ENCODE peak calls at places on chromosomes 4 and X, in ten cellular contexts. One of them, this sample, is unnamed.

GRCh38 chrX:23269923-23270322 is 64.7 kb upstream of the PTCHD1 start:
- DNase-seq in H9: no peak
- DNase-seq in GM12865: no peak
- DNase-seq in tibial nerve: no peak
- DNase-seq in uterus: no peak
- DNase-seq in WERI-Rb-1: no peak
- DNase-seq in stomach: no peak
- DNase-seq in fibroblast of pulmonary artery: no peak
- DNase-seq in WTC11: no peak
- DNase-seq in suprapubic skin: no peak
- DNase-seq in this sample: no peak

GRCh38 chrX:24306430-24306829 is 7.4 kb downstream of the SUPT20HL2 start:
- DNase-seq in H9: peak; percentile 56
- DNase-seq in GM12865: peak; percentile 5
- DNase-seq in tibial nerve: no peak
- DNase-seq in uterus: no peak
- DNase-seq in WERI-Rb-1: no peak
- DNase-seq in stomach: no peak
- DNase-seq in fibroblast of pulmonary artery: peak; percentile 0
- DNase-seq in WTC11: no peak
- DNase-seq in suprapubic skin: no peak
- DNase-seq in this sample: no peak

GRCh38 chr4:52635130-52635529 is 24.0 kb downstream of the USP46 start:
- DNase-seq in H9: no peak
- DNase-seq in GM12865: no peak
- DNase-seq in tibial nerve: no peak
- DNase-seq in uterus: no peak
- DNase-seq in WERI-Rb-1: no peak
- DNase-seq in stomach: no peak
- DNase-seq in fibroblast of pulmonary artery: no peak
- DNase-seq in WTC11: no peak
- DNase-seq in suprapubic skin: no peak
- DNase-seq in this sample: no peak

GRCh38 chrX:9352243-9352642 is 112.6 kb upstream of the TBL1X start:
- DNase-seq in H9: no peak
- DNase-seq in GM12865: peak; percentile 66
- DNase-seq in tibial nerve: no peak
- DNase-seq in uterus: no peak
- DNase-seq in WERI-Rb-1: no peak
- DNase-seq in stomach: no peak
- DNase-seq in fibroblast of pulmonary artery: no peak
- DNase-seq in WTC11: no peak
- DNase-seq in suprapubic skin: no peak
- DNase-seq in this sample: no peak

GRCh38 chr4:73127839-73128448 is 58.4 kb upstream of the COX18 start:
- DNase-seq in H9: no peak
- DNase-seq in GM12865: peak; percentile 18
- DNase-seq in tibial nerve: no peak
- DNase-seq in uterus: no peak
- DNase-seq in WERI-Rb-1: peak; percentile 16
- DNase-seq in stomach: no peak
- DNase-seq in fibroblast of pulmonary artery: peak; percentile 34
- DNase-seq in WTC11: peak; percentile 10
- DNase-seq in suprapubic skin: no peak
- DNase-seq in this sample: no peak

GRCh38 chr4:54277691-54278090 is 48.6 kb downstream of the PDGFRA start:
- DNase-seq in H9: no peak
- DNase-seq in GM12865: peak; percentile 70
- DNase-seq in tibial nerve: no peak
- DNase-seq in uterus: peak; percentile 28
- DNase-seq in WERI-Rb-1: no peak
- DNase-seq in stomach: no peak
- DNase-seq in fibroblast of pulmonary artery: peak; percentile 82
- DNase-seq in WTC11: no peak
- DNase-seq in suprapubic skin: no peak
- DNase-seq in this sample: no peak

GRCh38 chrX:111180750-111181240 is 84.8 kb downstream of the PAK3 start:
- DNase-seq in H9: no peak
- DNase-seq in GM12865: no peak
- DNase-seq in tibial nerve: no peak
- DNase-seq in uterus: peak; percentile 21
- DNase-seq in WERI-Rb-1: no peak
- DNase-seq in stomach: no peak
- DNase-seq in fibroblast of pulmonary artery: no peak
- DNase-seq in WTC11: no peak
- DNase-seq in suprapubic skin: no peak
- DNase-seq in this sample: no peak

GRCh38 chrX:153726286-153727107 is 1.8 kb downstream of the ABCD1 start:
- DNase-seq in H9: peak; percentile 82
- DNase-seq in GM12865: peak; percentile 88
- DNase-seq in tibial nerve: peak; percentile 24
- DNase-seq in uterus: peak; percentile 46
- DNase-seq in WERI-Rb-1: peak; percentile 90
- DNase-seq in stomach: peak; percentile 55
- DNase-seq in fibroblast of pulmonary artery: peak; percentile 34
- DNase-seq in WTC11: peak; percentile 82
- DNase-seq in suprapubic skin: no peak
- DNase-seq in this sample: no peak

GRCh38 chr4:1177274-1178141 is 5.1 kb upstream of the SPON2 start:
- DNase-seq in H9: no peak
- DNase-seq in GM12865: no peak
- DNase-seq in tibial nerve: no peak
- DNase-seq in uterus: no peak
- DNase-seq in WERI-Rb-1: peak; percentile 53
- DNase-seq in stomach: peak; percentile 66
- DNase-seq in fibroblast of pulmonary artery: no peak
- DNase-seq in WTC11: no peak
- DNase-seq in suprapubic skin: no peak
- DNase-seq in this sample: no peak

GRCh38 chr4:71074452-71075299 is 81.2 kb downstream of the DCK start:
- DNase-seq in H9: no peak
- DNase-seq in GM12865: no peak
- DNase-seq in tibial nerve: no peak
- DNase-seq in uterus: no peak
- DNase-seq in WERI-Rb-1: no peak
- DNase-seq in stomach: peak; percentile 41
- DNase-seq in fibroblast of pulmonary artery: no peak
- DNase-seq in WTC11: no peak
- DNase-seq in suprapubic skin: no peak
- DNase-seq in this sample: no peak

GRCh38 chr4:168498259-168498658 is 1.4 kb downstream of the PALLD start:
- DNase-seq in H9: no peak
- DNase-seq in GM12865: no peak
- DNase-seq in tibial nerve: no peak
- DNase-seq in uterus: no peak
- DNase-seq in WERI-Rb-1: no peak
- DNase-seq in stomach: no peak
- DNase-seq in fibroblast of pulmonary artery: peak; percentile 14
- DNase-seq in WTC11: no peak
- DNase-seq in suprapubic skin: no peak
- DNase-seq in this sample: no peak

GRCh38 chrX:21658152-21658737 is at the start of gene KLHL34:
- DNase-seq in H9: no peak
- DNase-seq in GM12865: no peak
- DNase-seq in tibial nerve: no peak
- DNase-seq in uterus: no peak
- DNase-seq in WERI-Rb-1: no peak
- DNase-seq in stomach: no peak
- DNase-seq in fibroblast of pulmonary artery: no peak
- DNase-seq in WTC11: peak; percentile 35
- DNase-seq in suprapubic skin: no peak
- DNase-seq in this sample: no peak

GRCh38 chr4:121070696-121071639 is 1.4 kb downstream of the NDNF start:
- DNase-seq in H9: peak; percentile 79
- DNase-seq in GM12865: no peak
- DNase-seq in tibial nerve: peak; percentile 15
- DNase-seq in uterus: no peak
- DNase-seq in WERI-Rb-1: peak; percentile 84
- DNase-seq in stomach: no peak
- DNase-seq in fibroblast of pulmonary artery: peak; percentile 62
- DNase-seq in WTC11: peak; percentile 77
- DNase-seq in suprapubic skin: peak; percentile 82
- DNase-seq in this sample: no peak
- TF ChIP-seq CTCF in H9: peak; percentile 57
- TF ChIP-seq CTCF in GM12865: peak; percentile 8
- TF ChIP-seq CTCF in tibial nerve: peak; percentile 10
- TF ChIP-seq CTCF in uterus: no peak
- TF ChIP-seq CTCF in WERI-Rb-1: peak; percentile 64
- TF ChIP-seq CTCF in stomach: peak; percentile 5
- TF ChIP-seq CTCF in fibroblast of pulmonary artery: peak; percentile 55
- TF ChIP-seq CTCF in WTC11: no peak
- TF ChIP-seq CTCF in suprapubic skin: no peak
- TF ChIP-seq CTCF in this sample: no peak

DNA sequence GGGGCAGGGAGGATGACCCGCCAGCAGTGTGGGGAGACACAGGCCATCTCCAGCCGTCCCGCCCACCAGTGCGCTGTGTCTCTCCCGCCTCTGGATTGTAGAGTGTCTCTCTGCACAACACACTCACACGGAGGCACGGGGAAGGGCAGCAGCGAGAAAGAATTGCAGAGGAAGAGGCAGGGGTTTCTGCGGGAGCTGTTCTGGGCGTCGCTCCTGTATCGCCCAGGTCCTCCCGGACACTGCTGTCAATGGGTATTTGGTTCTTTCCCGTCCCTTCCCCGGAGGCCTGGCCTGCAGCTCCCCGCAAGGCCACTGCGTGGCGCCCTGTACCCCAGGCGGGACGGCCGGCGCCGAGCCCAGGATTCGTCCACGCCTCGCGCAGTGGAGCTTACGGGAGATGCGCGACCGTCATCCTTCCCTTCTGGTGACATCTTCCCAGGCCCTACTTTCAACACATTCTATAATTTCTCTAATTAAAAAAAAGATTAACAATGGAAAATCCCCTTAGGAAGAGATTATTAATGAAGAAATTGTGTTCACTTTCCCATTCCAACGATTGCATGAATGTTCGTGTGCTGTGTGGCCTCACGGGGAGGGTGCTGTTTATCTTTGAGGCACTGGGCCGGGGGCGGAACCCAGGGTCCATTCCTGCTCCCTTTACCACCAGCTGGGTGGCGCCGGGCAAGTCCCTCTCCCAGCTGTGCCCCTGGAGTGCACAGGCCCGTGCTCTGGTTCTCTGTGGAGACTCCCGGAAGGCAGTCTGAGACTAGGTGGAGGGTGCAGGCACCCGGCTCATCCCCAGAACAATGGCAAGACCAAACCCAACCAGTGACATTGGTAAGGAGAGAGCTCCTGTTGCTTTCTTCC is 95.7 kb downstream of the CPZ start:
- DNase-seq in H9: peak; percentile 79
- DNase-seq in GM12865: no peak
- DNase-seq in tibial nerve: peak; percentile 1
- DNase-seq in uterus: no peak
- DNase-seq in WERI-Rb-1: peak; percentile 79
- DNase-seq in stomach: no peak
- DNase-seq in fibroblast of pulmonary artery: peak; percentile 12
- DNase-seq in WTC11: peak; percentile 89
- DNase-seq in suprapubic skin: no peak
- DNase-seq in this sample: no peak
- TF ChIP-seq CTCF in H9: peak; percentile 99
- TF ChIP-seq CTCF in GM12865: peak; percentile 33
- TF ChIP-seq CTCF in tibial nerve: no peak
- TF ChIP-seq CTCF in uterus: no peak
- TF ChIP-seq CTCF in WERI-Rb-1: peak; percentile 99
- TF ChIP-seq CTCF in stomach: no peak
- TF ChIP-seq CTCF in fibroblast of pulmonary artery: peak; percentile 48
- TF ChIP-seq CTCF in WTC11: peak; percentile 86
- TF ChIP-seq CTCF in suprapubic skin: no peak
- TF ChIP-seq CTCF in this sample: peak; percentile 58

DNA sequence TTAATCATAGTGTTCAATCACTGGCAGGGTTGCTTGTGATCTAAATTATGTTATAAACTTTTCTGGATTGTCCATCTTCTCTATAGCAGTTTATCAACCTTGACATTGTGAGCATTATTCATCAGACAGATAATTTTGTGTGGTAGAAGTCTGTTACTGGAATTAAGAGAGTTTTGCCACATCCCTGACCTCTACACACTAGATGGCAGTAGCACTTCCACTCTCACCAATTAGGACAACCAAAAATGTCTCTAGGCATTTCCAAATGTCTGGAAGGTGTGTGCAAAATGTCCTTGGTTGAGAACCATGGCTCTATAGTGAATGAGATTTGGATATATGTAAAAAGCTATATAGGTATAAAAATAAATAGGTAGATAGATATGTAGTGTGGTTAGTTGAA is 324.1 kb upstream of the FAM47C start:
- DNase-seq in H9: no peak
- DNase-seq in GM12865: no peak
- DNase-seq in tibial nerve: no peak
- DNase-seq in uterus: no peak
- DNase-seq in WERI-Rb-1: no peak
- DNase-seq in stomach: no peak
- DNase-seq in fibroblast of pulmonary artery: no peak
- DNase-seq in WTC11: no peak
- DNase-seq in suprapubic skin: no peak
- DNase-seq in this sample: no peak
- TF ChIP-seq CTCF in H9: peak; percentile 52
- TF ChIP-seq CTCF in GM12865: no peak
- TF ChIP-seq CTCF in tibial nerve: no peak
- TF ChIP-seq CTCF in uterus: no peak
- TF ChIP-seq CTCF in WERI-Rb-1: peak; percentile 40
- TF ChIP-seq CTCF in stomach: no peak
- TF ChIP-seq CTCF in fibroblast of pulmonary artery: no peak
- TF ChIP-seq CTCF in WTC11: no peak
- TF ChIP-seq CTCF in suprapubic skin: no peak
- TF ChIP-seq CTCF in this sample: peak; percentile 23

GRCh38 chr4:80615099-80615498 is 279.6 kb downstream of the CFAP299 start:
- DNase-seq in H9: no peak
- DNase-seq in GM12865: no peak
- DNase-seq in tibial nerve: no peak
- DNase-seq in uterus: no peak
- DNase-seq in WERI-Rb-1: no peak
- DNase-seq in stomach: no peak
- DNase-seq in fibroblast of pulmonary artery: no peak
- DNase-seq in WTC11: no peak
- DNase-seq in suprapubic skin: no peak
- DNase-seq in this sample: no peak

GRCh38 chr4:80614319-80614718 is 278.8 kb downstream of the CFAP299 start:
- DNase-seq in H9: peak; percentile 36
- DNase-seq in GM12865: no peak
- DNase-seq in tibial nerve: no peak
- DNase-seq in uterus: no peak
- DNase-seq in WERI-Rb-1: no peak
- DNase-seq in stomach: no peak
- DNase-seq in fibroblast of pulmonary artery: no peak
- DNase-seq in WTC11: peak; percentile 25
- DNase-seq in suprapubic skin: no peak
- DNase-seq in this sample: no peak

DNA sequence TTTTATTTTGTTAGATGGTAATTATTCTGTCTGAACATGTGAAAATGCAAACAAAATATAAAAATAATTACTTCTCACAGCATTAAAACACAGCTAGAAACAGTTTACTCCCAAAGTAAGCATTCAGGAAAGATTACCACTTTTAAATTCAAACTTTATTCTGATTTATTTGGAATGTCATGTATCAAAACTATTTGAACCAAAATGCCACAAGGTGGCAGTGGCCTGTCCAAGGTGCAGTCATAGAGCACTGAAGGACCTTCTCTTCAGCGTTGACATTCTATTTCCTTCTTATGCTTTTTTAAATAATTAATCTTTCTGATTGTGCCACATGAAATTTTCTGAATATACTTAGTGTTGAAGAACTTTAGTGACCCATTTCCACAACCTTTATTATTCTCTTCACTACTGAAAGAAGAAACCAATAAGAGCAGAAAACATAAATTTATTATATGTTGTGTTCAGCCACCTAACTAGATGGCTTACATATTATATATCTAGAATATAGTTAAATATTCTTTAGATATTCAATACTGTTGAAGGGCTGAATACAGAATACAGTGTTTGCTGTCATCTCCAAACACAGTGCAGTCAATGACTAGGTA is 283.6 kb downstream of the CFAP299 start:
- DNase-seq in H9: no peak
- DNase-seq in GM12865: peak; percentile 21
- DNase-seq in tibial nerve: no peak
- DNase-seq in uterus: no peak
- DNase-seq in WERI-Rb-1: peak; percentile 9
- DNase-seq in stomach: no peak
- DNase-seq in fibroblast of pulmonary artery: peak; percentile 18
- DNase-seq in WTC11: no peak
- DNase-seq in suprapubic skin: no peak
- DNase-seq in this sample: no peak
- TF ChIP-seq CTCF in H9: peak; percentile 70
- TF ChIP-seq CTCF in GM12865: peak; percentile 28
- TF ChIP-seq CTCF in tibial nerve: no peak
- TF ChIP-seq CTCF in uterus: no peak
- TF ChIP-seq CTCF in WERI-Rb-1: peak; percentile 24
- TF ChIP-seq CTCF in stomach: peak; percentile 10
- TF ChIP-seq CTCF in fibroblast of pulmonary artery: peak; percentile 28
- TF ChIP-seq CTCF in WTC11: no peak
- TF ChIP-seq CTCF in suprapubic skin: no peak
- TF ChIP-seq CTCF in this sample: peak; percentile 41

This sample was measured in D721Med.